ENCODE peak calls at places on chromosome X, in four cellular contexts. A, F, E and H are unnamed samples.

GRCh38 chrX:9997524-9997923 is 30.4 kb downstream of the CLDN34 start:
- DNase-seq in E (no peak), A (no peak), F (no peak), H (peak)

GRCh38 chrX:69027181-69028005 is 137.9 kb downstream of the PJA1 start:
- DNase-seq in E (no peak), A (no peak), F (no peak), H (no peak)

GRCh38 chrX:21738145-21738949 is 19.6 kb downstream of the SMPX start:
- DNase-seq in A (no peak), F (no peak), E (peak), H (no peak)

GRCh38 chrX:136204571-136204970 is 46.6 kb downstream of the MAP7D3 start:
- DNase-seq in A (no peak), F (peak), E (no peak), H (no peak)

GRCh38 chrX:129875669-129876068 is 30.3 kb upstream of the UTP14A start:
- DNase-seq in A (no peak), F (no peak), E (no peak), H (no peak)

GRCh38 chrX:150018931-150019331 is 80.6 kb upstream of the EOLA2 start:
- DNase-seq in F (no peak), A (no peak), E (no peak), H (no peak)

GRCh38 chrX:75096331-75096730 is 59.8 kb downstream of the ABCB7 start:
- DNase-seq in F (no peak), E (no peak), A (no peak), H (no peak)

GRCh38 chrX:43349363-43349762 is 306.7 kb upstream of the MAOA start:
- DNase-seq in A (no peak), E (peak), F (peak), H (no peak)

GRCh38 chrX:44042124-44042523 is 68.9 kb upstream of the NDP start:
- DNase-seq in F (no peak), E (no peak), A (no peak), H (no peak)

GRCh38 chrX:18252644-18253359 is 32.1 kb upstream of the BEND2 start:
- DNase-seq in F (no peak), E (no peak), A (no peak), H (no peak)

GRCh38 chrX:153438522-153438921 is 7.3 kb downstream of the TREX2 start:
- DNase-seq in E (peak), A (no peak), F (no peak), H (no peak)

GRCh38 chrX:78105944-78106650 is 2.0 kb downstream of the PGK1 start:
- DNase-seq in F (peak), A (no peak), E (no peak), H (no peak)

GRCh38 chrX:133838761-133839676 is 146.4 kb downstream of the GPC3 start:
- DNase-seq in E (no peak), A (peak), F (peak), H (no peak)

GRCh38 chrX:2262679-2263055 is 238.1 kb downstream of the DHRSX start:
- DNase-seq in A (no peak), F (no peak), E (no peak), H (no peak)

GRCh38 chrX:48498374-48498809 is 10.4 kb upstream of the PORCN start:
- DNase-seq in A (no peak), E (no peak), F (no peak), H (no peak)

GRCh38 chrX:149040873-149041535 is 464.1 kb downstream of the IDS start:
- DNase-seq in F (no peak), A (no peak), E (no peak), H (no peak)

GRCh38 chrX:84441143-84441542 is 61.1 kb downstream of the HDX start:
- DNase-seq in A (no peak), F (no peak), E (no peak), H (no peak)

GRCh38 chrX:154603438-154604430 is 15.3 kb downstream of the CTAG1B start:
- DNase-seq in A (no peak), E (no peak), F (no peak), H (no peak)

GRCh38 chrX:72041901-72042859 is 89.5 kb downstream of the RTL5 start:
- DNase-seq in E (no peak), A (no peak), F (no peak), H (no peak)

GRCh38 chrX:153477039-153477438 is 6.7 kb upstream of the HAUS7 start:
- DNase-seq in A (no peak), F (no peak), E (no peak), H (no peak)

GRCh38 chrX:281166-281999 is at the start of gene PLCXD1:
- DNase-seq in A (no peak), E (no peak), F (no peak), H (no peak)

GRCh38 chrX:53494427-53494826 is 60.3 kb upstream of the HSD17B10 start:
- DNase-seq in E (peak), A (no peak), F (no peak), H (no peak)

GRCh38 chrX:35104626-35105025 is 162.0 kb downstream of the FAM47B start:
- DNase-seq in F (no peak), E (no peak), A (no peak), H (no peak)

GRCh38 chrX:123313486-123313885 is 129.4 kb downstream of the GRIA3 start:
- DNase-seq in F (no peak), E (no peak), A (no peak), H (no peak)

GRCh38 chrX:67724359-67725110 is 180.7 kb downstream of the AR start:
- DNase-seq in F (no peak), A (no peak), E (peak), H (no peak)

GRCh38 chrX:9866633-9867032 is 80.4 kb downstream of the SHROOM2 start:
- DNase-seq in E (no peak), A (no peak), F (no peak), H (no peak)

GRCh38 chrX:11113731-11114130 is 2.6 kb downstream of the HCCS start:
- DNase-seq in A (no peak), E (no peak), F (no peak), H (no peak)

GRCh38 chrX:153632612-153632980 is 14.4 kb upstream of the DUSP9 start:
- DNase-seq in A (no peak), E (no peak), F (no peak), H (no peak)

GRCh38 chrX:135707880-135708279 is 5.6 kb upstream of the CT45A1 start:
- DNase-seq in A (no peak), F (peak), E (no peak), H (no peak)

GRCh38 chrX:110182362-110182761 is 135.5 kb downstream of the AMMECR1 start:
- DNase-seq in A (no peak), F (no peak), E (no peak), H (no peak)

GRCh38 chrX:134654398-134655012 is 3.8 kb downstream of the PLAC1 start:
- DNase-seq in E (no peak), F (no peak), A (no peak), H (no peak)

GRCh38 chrX:130769835-130770234 is 133.2 kb downstream of the ENOX2 start:
- DNase-seq in E (no peak), A (no peak), F (no peak), H (no peak)

GRCh38 chrX:1493317-1493856 is 40.7 kb upstream of the ASMTL start:
- DNase-seq in A (no peak), F (no peak), E (no peak), H (no peak)